ENCODE peak calls at places on chromosomes 4 and X, in eight cellular contexts. O is astrocyte of the spinal cord, D is left lung, Z is GM06990, Y is lung, F is tibial artery, H is HepG2, A is pancreas. J is an unnamed sample.

GRCh38 chr4:53541577-53542206 is 49.6 kb downstream of the LNX1 start:
- DNase-seq in O (peak), D (no peak), Z (no peak), Y (no peak), F (no peak), H (no peak), A (no peak), J (peak)

GRCh38 chrX:56216332-56216731 is 15.8 kb upstream of the KLF8 start:
- DNase-seq in O (no peak), D (no peak), Z (no peak), Y (no peak), F (no peak), H (no peak), A (no peak), J (no peak)

GRCh38 chrX:327660-328126 is 9.1 kb upstream of the GTPBP6 start:
- DNase-seq in O (no peak), D (peak), Z (no peak), Y (no peak), F (peak), H (no peak), A (no peak), J (no peak)

GRCh38 chrX:154603438-154604430 is 15.3 kb downstream of the CTAG1B start:
- DNase-seq in O (peak), D (no peak), Z (no peak), Y (no peak), F (no peak), H (no peak), A (no peak), J (peak)

GRCh38 chr4:110197421-110198398 is 705 bp downstream of the ELOVL6 start:
- DNase-seq in O (peak), D (peak), Z (peak), Y (peak), F (no peak), H (no peak), A (no peak), J (peak)

GRCh38 chr4:72383439-72383838 is 185.6 kb downstream of the ADAMTS3 start:
- DNase-seq in O (no peak), D (no peak), Z (no peak), Y (no peak), F (no peak), H (no peak), A (no peak), J (peak)

GRCh38 chr4:60216752-60217151 is 983.4 kb upstream of the ADGRL3 start:
- DNase-seq in O (peak), D (no peak), Z (no peak), Y (no peak), F (no peak), H (no peak), A (no peak), J (peak)

GRCh38 chrX:138756234-138756633 is 44.7 kb upstream of the FGF13 start:
- DNase-seq in O (peak), D (no peak), Z (no peak), Y (no peak), F (peak), H (no peak), A (no peak), J (peak)

GRCh38 chr4:113941836-113942235 is 37.6 kb downstream of the ARSJ start:
- DNase-seq in O (no peak), D (no peak), Z (no peak), Y (no peak), F (no peak), H (no peak), A (no peak), J (no peak)

GRCh38 chr4:98092833-98093439 is 50.3 kb downstream of the STPG2 start:
- DNase-seq in O (peak), D (no peak), Z (no peak), Y (no peak), F (no peak), H (peak), A (no peak), J (peak)

GRCh38 chr4:78692815-78693156 is 83.4 kb upstream of the BMP2K start:
- DNase-seq in O (no peak), D (no peak), Z (no peak), Y (no peak), F (no peak), H (no peak), A (no peak), J (no peak)

GRCh38 chrX:20374866-20375530 is 108.3 kb upstream of the RPS6KA3 start:
- DNase-seq in O (no peak), D (no peak), Z (no peak), Y (no peak), F (no peak), H (peak), A (peak), J (peak)

GRCh38 chr4:141759796-141760425 is 123.5 kb downstream of the IL15 start:
- DNase-seq in O (peak), D (no peak), Z (no peak), Y (no peak), F (no peak), H (no peak), A (no peak), J (peak)

GRCh38 chr4:137032242-137032641 is 500.1 kb downstream of the PCDH18 start:
- DNase-seq in O (no peak), D (no peak), Z (no peak), Y (no peak), F (no peak), H (no peak), A (no peak), J (peak)

GRCh38 chr4:73711989-73712388 is 28.4 kb upstream of the CXCL8 start:
- DNase-seq in O (no peak), D (no peak), Z (no peak), Y (no peak), F (no peak), H (no peak), A (no peak), J (no peak)

GRCh38 chr4:151039733-151040132 is 24.6 kb upstream of the LRBA start:
- DNase-seq in O (no peak), D (no peak), Z (no peak), Y (no peak), F (no peak), H (no peak), A (no peak), J (no peak)

GRCh38 chrX:40090050-40090804 is 7.5 kb downstream of the BCOR start:
- DNase-seq in O (no peak), D (peak), Z (no peak), Y (no peak), F (peak), H (no peak), A (peak), J (peak)

GRCh38 chrX:132636080-132636479 is 147.2 kb upstream of the MBNL3 start:
- DNase-seq in O (peak), D (no peak), Z (no peak), Y (no peak), F (no peak), H (no peak), A (no peak), J (no peak)

GRCh38 chrX:9285342-9285771 is 179.5 kb upstream of the TBL1X start:
- DNase-seq in O (no peak), D (no peak), Z (peak), Y (no peak), F (no peak), H (no peak), A (no peak), J (no peak)

GRCh38 chrX:108439434-108439883 is at the start of gene COL4A5:
- DNase-seq in O (peak), D (no peak), Z (peak), Y (peak), F (peak), H (peak), A (peak), J (peak)

GRCh38 chrX:108437354-108437753 is 868 bp downstream of the COL4A6 start:
- DNase-seq in O (no peak), D (no peak), Z (no peak), Y (no peak), F (no peak), H (no peak), A (no peak), J (no peak)

GRCh38 chrX:108435261-108435660 is 3.0 kb downstream of the COL4A6 start:
- DNase-seq in O (no peak), D (no peak), Z (no peak), Y (no peak), F (no peak), H (no peak), A (no peak), J (no peak)

GRCh38 chrX:108439961-108440696 is 491 bp downstream of the COL4A5 start:
- DNase-seq in O (no peak), D (no peak), Z (peak), Y (no peak), F (peak), H (no peak), A (no peak), J (peak)

GRCh38 chrX:108437789-108438623 is at the start of gene COL4A6:
- DNase-seq in O (no peak), D (no peak), Z (peak), Y (no peak), F (peak), H (peak), A (peak), J (no peak)
- H3K4me3 ChIP-seq in O (peak), D (peak), Z (no peak), Y (no peak), F (peak), H (peak), A (no peak), J (peak)

DNA sequence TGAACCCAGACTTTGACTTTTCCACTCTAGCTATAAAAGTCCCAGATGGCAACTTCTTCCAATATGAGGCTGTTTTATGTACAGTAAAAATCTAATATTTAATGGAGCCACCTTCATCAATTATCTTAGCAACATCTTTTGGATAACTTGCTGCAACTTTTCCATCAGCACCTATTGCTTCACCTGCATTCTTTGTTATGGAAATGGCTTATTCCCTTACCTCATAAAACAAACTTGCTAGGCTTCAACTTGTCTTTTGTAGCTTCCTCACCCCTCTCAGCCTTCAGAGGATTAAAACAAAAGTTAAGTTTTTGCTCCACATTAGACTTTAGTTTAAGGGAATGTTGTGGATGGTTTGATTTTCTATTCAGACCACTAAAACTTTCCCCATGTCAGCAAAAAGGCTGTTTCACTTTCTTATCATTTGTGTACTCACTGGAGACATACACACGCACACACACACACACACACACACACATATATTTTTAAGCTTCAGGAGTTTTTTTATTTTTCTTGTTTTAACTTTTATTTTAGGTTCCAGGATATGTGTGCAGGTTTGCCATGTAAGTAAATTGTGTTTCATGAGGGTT is 1296.1 kb upstream of the PABPC4L start:
- DNase-seq in O (no peak), D (no peak), Z (no peak), Y (no peak), F (no peak), H (no peak), A (no peak), J (no peak)
- TF ChIP-seq CTCF in O (no peak), D (no peak), Z (no peak), Y (no peak), F (no peak), H (no peak), A (no peak), J (no peak)

GRCh38 chr4:3047464-3048286 is 26.7 kb downstream of the HTT-AS start:
- DNase-seq in O (peak), D (no peak), Z (peak), Y (peak), F (peak), H (peak), A (peak), J (peak)
- H3K4me3 ChIP-seq in O (no peak), D (peak), Z (peak), Y (no peak), F (peak), H (peak), A (peak), J (no peak)

DNA sequence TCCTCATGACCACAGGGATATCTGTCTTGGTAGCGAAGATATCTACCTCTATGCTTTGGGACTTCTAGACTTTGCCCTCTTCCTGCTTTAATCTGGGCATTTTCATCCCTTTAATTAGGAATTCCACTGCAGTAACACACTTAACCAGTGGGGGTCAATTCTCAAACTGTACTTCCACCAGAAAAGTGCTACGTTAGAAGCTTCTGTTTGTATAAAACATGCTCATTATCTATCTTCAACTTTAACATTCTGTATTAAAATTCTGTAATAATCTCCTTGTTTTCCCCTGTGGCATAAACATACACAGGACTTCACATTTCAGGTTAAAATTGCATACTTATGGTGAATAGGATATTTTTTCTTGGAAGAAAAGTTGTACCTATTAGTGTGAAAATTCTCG is 105.6 kb downstream of the AMMECR1 start:
- DNase-seq in O (no peak), D (no peak), Z (no peak), Y (no peak), F (no peak), H (no peak), A (no peak), J (no peak)
- TF ChIP-seq CTCF in O (peak), D (no peak), Z (peak), Y (no peak), F (no peak), H (no peak), A (no peak), J (no peak)

GRCh38 chr4:139266583-139267257 is 13.3 kb downstream of the MGARP start:
- DNase-seq in O (peak), D (peak), Z (peak), Y (peak), F (peak), H (peak), A (peak), J (peak)
- H3K4me3 ChIP-seq in O (peak), D (peak), Z (no peak), Y (no peak), F (peak), H (peak), A (no peak), J (peak)

DNA sequence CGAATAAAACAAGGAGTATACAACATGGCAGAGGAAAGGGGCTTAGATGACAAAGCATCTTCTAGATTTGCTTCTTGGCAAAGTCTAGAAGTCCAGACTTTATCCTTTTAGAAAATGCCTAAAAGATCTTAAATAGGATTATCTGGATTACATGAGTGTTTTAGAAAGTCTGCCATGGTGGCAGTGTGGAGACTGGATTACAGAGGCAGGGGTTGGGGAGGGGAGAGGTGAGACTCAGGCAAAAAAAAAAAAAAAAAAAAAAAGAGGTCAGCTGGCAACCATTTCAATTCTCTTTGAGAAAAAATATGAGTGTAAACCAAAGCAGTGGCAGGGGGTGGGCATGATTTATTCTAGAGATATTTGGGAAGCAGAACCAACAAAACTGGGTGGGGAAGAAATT is 17.4 kb downstream of the ZNF827 start:
- DNase-seq in O (no peak), D (no peak), Z (no peak), Y (no peak), F (no peak), H (no peak), A (no peak), J (no peak)
- TF ChIP-seq CTCF in O (no peak), D (no peak), Z (no peak), Y (no peak), F (no peak), H (no peak), A (no peak), J (no peak)

DNA sequence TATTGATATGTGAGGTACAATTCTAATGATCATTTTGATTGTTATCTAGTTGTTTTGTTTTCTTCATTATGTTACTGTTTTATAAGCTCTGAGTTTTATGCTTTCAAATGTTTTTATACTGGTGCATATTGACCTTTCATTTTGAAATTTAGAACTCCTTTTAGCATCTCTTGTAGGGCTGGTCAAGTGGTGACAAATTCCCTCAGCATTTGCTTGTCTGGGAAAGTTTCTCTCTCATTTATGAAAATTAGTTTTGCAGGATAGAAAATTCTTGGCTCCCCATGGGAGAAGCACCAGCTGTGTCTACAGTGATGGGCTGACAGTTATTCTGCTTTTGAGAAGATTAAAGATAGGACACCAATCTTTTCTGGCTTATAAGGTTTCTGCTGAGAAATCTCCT is 105.3 kb upstream of the SPRY1 start:
- DNase-seq in O (peak), D (no peak), Z (no peak), Y (no peak), F (no peak), H (no peak), A (no peak), J (peak)
- H3K4me3 ChIP-seq in O (no peak), D (no peak), Z (no peak), Y (no peak), F (no peak), H (no peak), A (no peak), J (no peak)

DNA sequence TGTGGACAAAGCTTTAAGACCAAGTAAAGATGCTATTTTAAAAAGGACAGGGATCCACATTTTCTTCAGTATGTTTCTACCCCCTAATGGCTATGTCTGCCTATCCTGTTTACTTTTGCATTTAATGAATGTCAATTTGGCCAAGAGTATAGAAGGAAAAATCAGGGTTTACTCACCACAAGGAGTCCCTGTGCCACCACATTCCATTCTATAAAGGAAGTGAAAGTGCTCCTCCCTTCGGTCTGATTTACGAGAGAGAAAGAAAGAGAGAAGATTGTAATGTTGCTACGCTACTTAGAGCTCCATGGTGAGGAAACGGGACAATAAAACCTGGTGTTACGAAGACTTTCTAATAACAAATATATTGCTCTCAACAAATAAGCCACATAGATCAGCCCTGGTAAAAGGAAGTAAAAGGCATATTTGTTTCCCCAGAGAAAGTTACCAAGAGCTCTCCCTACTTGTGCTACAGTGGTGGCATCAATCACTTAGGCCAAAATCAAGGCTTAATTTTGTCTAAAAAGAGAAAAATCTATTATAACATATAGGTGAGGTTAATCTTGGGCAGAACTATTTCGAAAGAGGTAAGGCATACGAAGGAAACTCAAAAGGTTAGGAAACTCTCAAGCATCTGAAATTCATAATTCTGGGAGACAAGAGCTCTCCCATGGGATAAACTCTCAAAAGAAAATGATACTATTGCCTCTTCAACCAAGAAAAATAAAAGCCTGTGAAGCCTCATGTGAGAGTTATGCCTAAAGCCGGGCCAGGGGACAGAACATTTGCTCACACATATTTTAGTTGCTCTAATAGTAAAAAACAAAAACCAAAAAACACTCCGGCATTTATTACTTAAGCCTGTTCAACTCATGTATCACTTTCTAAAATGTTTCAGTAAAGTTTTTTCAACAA is 29.5 kb downstream of the TAPT1 start:
- DNase-seq in O (peak), D (no peak), Z (no peak), Y (no peak), F (no peak), H (peak), A (peak), J (peak)
- TF ChIP-seq CTCF in O (peak), D (peak), Z (peak), Y (peak), F (peak), H (no peak), A (no peak), J (peak)

J was measured in cardiac fibroblast.